ENCODE peak calls at places on chromosomes 6 and 20, in four cellular contexts. N, B, F and P are unnamed samples. For H3K27me3, the result is how much of the 10 kb centered on the place peaks cover.

GRCh38 chr6:155958550-155958949 is 502.9 kb upstream of the NOX3 start:
- DNase-seq in F (no peak), B (no peak), N (no peak), P (no peak)

GRCh38 chr6:143323729-143324465 is 126.6 kb downstream of the ADAT2 start:
- DNase-seq in F (no peak), N (no peak), B (no peak), P (no peak)

GRCh38 chr6:92967352-92967751 is 452.0 kb downstream of the EPHA7 start:
- DNase-seq in F (no peak), N (no peak), B (no peak), P (no peak)

GRCh38 chr20:62303327-62304226 is 780 bp downstream of the ADRM1 start:
- DNase-seq in B (no peak), N (no peak), F (no peak), P (no peak)

GRCh38 chr20:6651016-6651415 is 116.5 kb upstream of the BMP2 start:
- DNase-seq in N (no peak), B (no peak), F (no peak), P (no peak)

GRCh38 chr6:73236147-73236750 is 11.0 kb upstream of the KHDC1L start:
- DNase-seq in F (no peak), N (no peak), B (no peak), P (no peak)

GRCh38 chr6:137277971-137278602 is 58.9 kb upstream of the IFNGR1 start:
- DNase-seq in B (no peak), F (no peak), N (no peak), P (no peak)

GRCh38 chr6:52089758-52090348 is 2.4 kb upstream of the PKHD1 start:
- DNase-seq in B (no peak), N (no peak), F (no peak), P (no peak)

GRCh38 chr20:54345817-54346216 is 129.6 kb upstream of the DOK5 start:
- DNase-seq in B (no peak), N (no peak), F (no peak), P (no peak)

GRCh38 chr6:35385457-35386202 is 43.3 kb downstream of the PPARD start:
- DNase-seq in N (no peak), B (no peak), F (no peak), P (no peak)

GRCh38 chr6:124339610-124340339 is 536.1 kb downstream of the NKAIN2 start:
- DNase-seq in B (no peak), N (no peak), F (no peak), P (no peak)

GRCh38 chr6:25327372-25327771 is 48.2 kb downstream of the CARMIL1 start:
- DNase-seq in B (no peak), N (no peak), F (no peak), P (no peak)

GRCh38 chr6:117206951-117207687 is 58.2 kb upstream of the VGLL2 start:
- DNase-seq in B (no peak), N (no peak), F (no peak), P (no peak)

GRCh38 chr6:121479486-121480098 is 44.1 kb downstream of the GJA1 start:
- DNase-seq in F (no peak), N (no peak), B (no peak), P (no peak)

GRCh38 chr6:121480099-121480713 is 44.8 kb downstream of the GJA1 start:
- DNase-seq in B (no peak), F (no peak), N (no peak), P (no peak)

GRCh38 chr6:121482751-121483150 is 47.3 kb downstream of the GJA1 start:
- DNase-seq in B (no peak), N (no peak), F (no peak), P (no peak)

GRCh38 chr6:121485359-121485809 is 49.9 kb downstream of the GJA1 start:
- DNase-seq in F (no peak), N (no peak), B (no peak), P (no peak)

GRCh38 chr6:121482004-121482693 is 46.7 kb downstream of the GJA1 start:
- DNase-seq in N (no peak), F (no peak), B (no peak), P (no peak)
- H3K27ac ChIP-seq in N (no peak), F (no peak), B (no peak), P (no peak)

GRCh38 chr20:18587665-18588553 is at the start of gene DTD1:
- DNase-seq in F (peak), N (peak), B (peak), P (peak)

GRCh38 chr20:18585134-18585533 is 2.7 kb upstream of the DTD1 start:
- DNase-seq in F (no peak), B (no peak), N (no peak), P (no peak)

GRCh38 chr20:18590163-18590562 is 2.3 kb downstream of the DTD1 start:
- DNase-seq in F (no peak), B (no peak), N (no peak), P (no peak)

GRCh38 chr20:18588554-18589043 is 745 bp downstream of the DTD1 start:
- DNase-seq in F (no peak), B (no peak), N (no peak), P (no peak)
- TF ChIP-seq CTCF in F (no peak), B (no peak), N (no peak), P (no peak)

GRCh38 chr6:111806561-111807497 is 66.4 kb downstream of the FYN start:
- DNase-seq in F (no peak), B (no peak), N (no peak), P (no peak)

GRCh38 chr6:111810321-111811235 is 62.7 kb downstream of the FYN start:
- DNase-seq in B (no peak), F (no peak), N (no peak), P (no peak)

GRCh38 chr6:111808493-111808892 is 64.8 kb downstream of the FYN start:
- DNase-seq in N (no peak), B (no peak), F (no peak), P (no peak)

GRCh38 chr6:111812080-111813038 is 60.9 kb downstream of the FYN start:
- DNase-seq in B (no peak), N (no peak), F (no peak), P (no peak)

GRCh38 chr6:111809264-111809663 is 64.0 kb downstream of the FYN start:
- DNase-seq in F (no peak), N (no peak), B (no peak), P (no peak)
- H3K27me3 ChIP-seq in F (under half), N (under half), B (under half), P (under half)

GRCh38 chr6:145155411-145155810 is 579.9 kb downstream of the EPM2A start:
- DNase-seq in N (no peak), B (no peak), F (no peak), P (no peak)

GRCh38 chr6:145148392-145149175 is 586.7 kb downstream of the EPM2A start:
- DNase-seq in B (peak), N (no peak), F (peak), P (no peak)

GRCh38 chr6:145151624-145152023 is 583.7 kb downstream of the EPM2A start:
- DNase-seq in F (no peak), B (no peak), N (no peak), P (no peak)

GRCh38 chr6:145155873-145156782 is 579.2 kb downstream of the EPM2A start:
- DNase-seq in F (no peak), N (no peak), B (no peak), P (no peak)

DNA sequence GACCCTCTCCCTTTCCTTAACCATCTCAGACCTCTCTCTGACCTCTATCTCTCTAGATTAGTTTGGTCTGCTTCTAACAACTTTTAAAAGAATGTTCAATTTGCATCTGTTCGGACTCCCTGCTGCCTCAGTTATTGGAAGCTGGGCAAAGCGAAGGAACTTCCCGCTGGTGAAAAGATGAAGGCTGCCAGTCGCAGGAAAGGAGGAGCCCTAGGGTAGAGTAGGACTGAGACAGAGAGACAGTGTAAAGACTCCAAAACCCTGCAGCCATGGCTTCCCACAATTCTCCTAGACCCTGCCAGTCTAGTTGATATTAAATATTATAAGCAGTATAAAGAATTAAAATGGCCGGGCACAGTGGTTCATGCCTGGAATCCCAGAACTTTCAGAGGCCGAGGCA is 581.8 kb downstream of the EPM2A start:
- DNase-seq in B (no peak), N (no peak), F (no peak), P (no peak)
- H3K27ac ChIP-seq in B (no peak), N (no peak), F (no peak), P (no peak)

GRCh38 chr20:44981736-44982406 is 15.6 kb downstream of the STK4 start:
- DNase-seq in F (no peak), B (no peak), N (no peak), P (no peak)
- TF ChIP-seq CTCF in F (no peak), B (no peak), N (no peak), P (no peak)

GRCh38 chr20:419556-420168 is 11.6 kb downstream of the RBCK1 start:
- DNase-seq in F (no peak), B (no peak), N (no peak), P (no peak)

GRCh38 chr20:421685-422250 is 13.7 kb downstream of the RBCK1 start:
- DNase-seq in B (no peak), F (no peak), N (no peak), P (no peak)

GRCh38 chr20:418858-419365 is 10.8 kb downstream of the RBCK1 start:
- DNase-seq in F (no peak), B (no peak), N (no peak), P (no peak)

GRCh38 chr20:420169-420620 is 12.1 kb downstream of the RBCK1 start:
- DNase-seq in N (no peak), B (no peak), F (no peak), P (no peak)

GRCh38 chr20:420721-421574 is 12.8 kb downstream of the RBCK1 start:
- DNase-seq in N (no peak), F (no peak), B (no peak), P (no peak)
- H3K27me3 ChIP-seq in N (under half), F (under half), B (under half), P (under half)

GRCh38 chr20:46368902-46369268 is 37.5 kb downstream of the ELMO2 start:
- DNase-seq in N (no peak), B (no peak), F (no peak), P (no peak)
- H3K27ac ChIP-seq in N (no peak), B (no peak), F (no peak), P (no peak)